ENCODE peak calls at places on chromosomes 11 and 22, in eight cellular contexts. K is IMR-90; X is activated CD4-positive, alpha-beta T cell treated with anti-CD3 and anti-CD28 coated beads, Interleukin-2, amount 50 U/mL, for 48 hours; L is nephron progenitor cell; Z is hepatocyte; W is activated effector memory CD4-positive, alpha-beta T cell treated with anti-CD3 and anti-CD28 coated beads, Interleukin-2, amount 50 U/mL, for 16 hours; U is OCI-LY7; C is PC-3. D is an unnamed sample.

GRCh38 chr11:31772412-31772811 is 38.7 kb downstream of the PAX6 start:
- DNase-seq in K (no peak), X (no peak), L (no peak), Z (no peak), W (no peak), U (no peak), C (no peak), D (no peak)

GRCh38 chr11:85787809-85788805 is 22.8 kb downstream of the SYTL2 start:
- DNase-seq in K (peak), X (no peak), L (no peak), Z (peak), W (no peak), U (no peak), C (peak), D (no peak)

GRCh38 chr11:78205256-78205655 is 16.5 kb downstream of the USP35 start:
- DNase-seq in K (no peak), X (no peak), L (no peak), Z (no peak), W (no peak), U (no peak), C (no peak), D (no peak)

GRCh38 chr11:8047382-8047781 is 33.6 kb upstream of the TUB start:
- DNase-seq in K (no peak), X (no peak), L (no peak), Z (no peak), W (no peak), U (no peak), C (no peak), D (no peak)

GRCh38 chr11:112570335-112570734 is 309.7 kb upstream of the PLET1 start:
- DNase-seq in K (no peak), X (no peak), L (no peak), Z (no peak), W (no peak), U (no peak), C (no peak), D (no peak)

GRCh38 chr22:42868751-42869251 is 11.7 kb upstream of the ARFGAP3 start:
- DNase-seq in K (peak), X (no peak), L (no peak), Z (no peak), W (no peak), U (no peak), C (no peak), D (no peak)

GRCh38 chr22:26442086-26442756 is 13.2 kb downstream of the ASPHD2 start:
- DNase-seq in K (no peak), X (no peak), L (no peak), Z (no peak), W (no peak), U (no peak), C (no peak), D (no peak)

GRCh38 chr11:73397468-73398131 is 21.4 kb downstream of the RELT start:
- DNase-seq in K (no peak), X (no peak), L (no peak), Z (no peak), W (no peak), U (no peak), C (no peak), D (no peak)

GRCh38 chr11:83819936-83820549 is 533.9 kb upstream of the CCDC90B start:
- DNase-seq in K (peak), X (no peak), L (no peak), Z (peak), W (no peak), U (peak), C (peak), D (peak)

GRCh38 chr11:128848815-128849455 is 18.2 kb downstream of the KCNJ1 start:
- DNase-seq in K (peak), X (peak), L (peak), Z (peak), W (peak), U (peak), C (peak), D (no peak)

GRCh38 chr22:35435201-35435712 is 35.3 kb downstream of the MCM5 start:
- DNase-seq in K (no peak), X (no peak), L (no peak), Z (no peak), W (no peak), U (no peak), C (no peak), D (no peak)

GRCh38 chr11:105577645-105578044 is 32.2 kb upstream of the GRIA4 start:
- DNase-seq in K (peak), X (no peak), L (no peak), Z (no peak), W (no peak), U (no peak), C (peak), D (no peak)

GRCh38 chr22:36729321-36729720 is 25.8 kb upstream of the CACNG2 start:
- DNase-seq in K (no peak), X (no peak), L (no peak), Z (no peak), W (no peak), U (no peak), C (no peak), D (no peak)

GRCh38 chr11:75633409-75634011 is 35.3 kb downstream of the MAP6 start:
- DNase-seq in K (no peak), X (no peak), L (no peak), Z (peak), W (no peak), U (no peak), C (no peak), D (no peak)

D was measured in smooth muscle cell of the brain vasculature.